ENCODE peak calls at places on chromosomes 7 and 10, in ten cellular contexts. X is HS-5; S is mucosa of descending colon; T is C1 segment of cervical spinal cord; H is HT-29; W is effector CD4-positive, alpha-beta T cell; F is stimulated activated CD4-positive, alpha-beta T cell treated with anti-CD3 and anti-CD28 coated beads, TNF-alpha, amount 100 ng/mL, for 4 hours; B is neural crest cell; C is NCI-H1092 treated with DMSO at 0.1 percent for 48 hours; L is NCI-H2029. V is an unnamed sample.

GRCh38 chr10:123655763-123656162 is 10.4 kb upstream of the GPR26 start:
- DNase-seq in S (no peak), X (no peak), W (no peak), B (no peak), T (no peak), H (no peak), C (no peak), L (no peak), F (no peak), V (no peak)

GRCh38 chr10:87776328-87776727 is 41.7 kb downstream of the ATAD1 start:
- DNase-seq in L (no peak), H (no peak), W (no peak), X (no peak), S (no peak), T (no peak), C (no peak), B (no peak), F (no peak), V (no peak)

GRCh38 chr7:15584575-15584974 is 22.8 kb upstream of the AGMO start:
- DNase-seq in F (no peak), B (no peak), W (no peak), T (no peak), X (no peak), C (no peak), S (no peak), H (no peak), L (no peak), V (no peak)

GRCh38 chr10:930415-931325 is 835 bp downstream of the LARP4B start:
- DNase-seq in B (peak), L (peak), C (no peak), W (peak), X (no peak), H (peak), F (no peak), T (no peak), S (peak), V (peak)

GRCh38 chr7:110557136-110557535 is 533.8 kb upstream of the LRRN3 start:
- DNase-seq in H (no peak), B (no peak), S (no peak), L (no peak), F (no peak), X (no peak), C (no peak), W (no peak), T (no peak), V (no peak)

GRCh38 chr10:94320285-94320914 is 42.3 kb downstream of the NOC3L start:
- DNase-seq in S (no peak), X (peak), C (peak), T (peak), B (peak), H (peak), L (peak), W (peak), F (peak), V (peak)

GRCh38 chr10:119375574-119376265 is 166.8 kb downstream of the RGS10 start:
- DNase-seq in T (no peak), C (no peak), S (peak), B (no peak), F (no peak), X (no peak), L (no peak), H (peak), W (no peak), V (peak)

GRCh38 chr7:112594397-112594796 is 113.6 kb downstream of the LSMEM1 start:
- DNase-seq in B (no peak), S (no peak), L (no peak), C (no peak), W (no peak), H (no peak), X (peak), T (no peak), F (no peak), V (no peak)

GRCh38 chr7:22271311-22271710 is 85.6 kb downstream of the RAPGEF5 start:
- DNase-seq in L (no peak), W (no peak), S (no peak), H (no peak), F (no peak), B (no peak), C (no peak), T (no peak), X (no peak), V (no peak)

GRCh38 chr7:22184549-22185199 is 172.3 kb downstream of the RAPGEF5 start:
- DNase-seq in L (no peak), B (no peak), C (no peak), S (no peak), F (no peak), T (no peak), X (no peak), H (no peak), W (no peak), V (no peak)

GRCh38 chr10:106795619-106796018 is 368.9 kb downstream of the SORCS1 start:
- DNase-seq in L (no peak), W (no peak), C (no peak), B (peak), F (no peak), H (peak), T (no peak), S (no peak), X (peak), V (peak)

GRCh38 chr7:151880688-151881087 is 3.8 kb upstream of the PRKAG2 start:
- DNase-seq in X (no peak), H (no peak), T (no peak), L (no peak), S (no peak), F (no peak), B (no peak), C (no peak), W (no peak), V (no peak)

GRCh38 chr7:107643407-107643806 is 17.2 kb upstream of the SLC26A4 start:
- DNase-seq in L (no peak), X (peak), S (no peak), C (no peak), B (no peak), F (no peak), H (no peak), W (no peak), T (no peak), V (no peak)

GRCh38 chr10:70348228-70348850 is 34.1 kb downstream of the LRRC20 start:
- DNase-seq in T (no peak), C (peak), X (no peak), H (peak), S (no peak), L (no peak), B (no peak), F (no peak), W (no peak), V (peak)

GRCh38 chr10:129272171-129272570 is 194.9 kb upstream of the MGMT start:
- DNase-seq in X (no peak), L (no peak), H (no peak), T (no peak), F (no peak), B (no peak), C (no peak), S (no peak), W (no peak), V (peak)

GRCh38 chr10:79360499-79361342 is 13.5 kb downstream of the PPIF start:
- DNase-seq in B (no peak), X (no peak), C (no peak), F (no peak), S (no peak), T (no peak), W (no peak), H (no peak), L (no peak), V (no peak)

GRCh38 chr10:43816351-43817321 is 168.0 kb upstream of the ZNF32 start:
- DNase-seq in B (no peak), T (no peak), F (peak), H (no peak), W (peak), X (peak), S (no peak), C (no peak), L (no peak), V (peak)

GRCh38 chr10:15433850-15434537 is 62.9 kb upstream of the FAM171A1 start:
- DNase-seq in S (no peak), F (peak), B (peak), H (peak), T (peak), C (peak), W (peak), X (no peak), L (peak), V (no peak)

GRCh38 chr10:124383496-124383895 is 35.2 kb downstream of the OAT start:
- DNase-seq in W (no peak), S (no peak), T (no peak), H (no peak), B (no peak), L (no peak), F (no peak), C (no peak), X (no peak), V (no peak)

GRCh38 chr7:143381427-143382125 is 431 bp downstream of the ZYX start:
- DNase-seq in L (peak), F (no peak), B (peak), T (peak), H (peak), C (no peak), S (peak), W (no peak), X (no peak), V (peak)

GRCh38 chr10:90407116-90407515 is 450.7 kb downstream of the HTR7 start:
- DNase-seq in H (peak), X (no peak), T (no peak), S (no peak), B (no peak), L (no peak), W (no peak), F (no peak), C (no peak), V (no peak)

GRCh38 chr7:157253850-157254249 is 83.0 kb upstream of the DNAJB6 start:
- DNase-seq in L (peak), F (no peak), X (no peak), B (no peak), T (peak), W (no peak), C (peak), H (peak), S (no peak), V (peak)

GRCh38 chr7:138435231-138435919 is 24.7 kb upstream of the TRIM24 start:
- DNase-seq in F (no peak), S (no peak), L (no peak), X (no peak), C (no peak), B (no peak), H (peak), T (no peak), W (no peak), V (no peak)

GRCh38 chr10:33227489-33227888 is 107.0 kb downstream of the NRP1 start:
- DNase-seq in T (no peak), W (no peak), B (no peak), L (no peak), H (no peak), C (no peak), S (no peak), F (no peak), X (no peak), V (no peak)

GRCh38 chr7:100865971-100866720 is 1.0 kb upstream of the TRIP6 start:
- DNase-seq in H (peak), X (no peak), B (no peak), L (peak), W (no peak), S (peak), F (no peak), T (peak), C (peak), V (peak)

GRCh38 chr10:112792487-112793196 is 157.4 kb upstream of the TCF7L2 start:
- DNase-seq in X (no peak), C (peak), W (no peak), S (no peak), T (no peak), B (no peak), F (no peak), L (no peak), H (peak), V (peak)

GRCh38 chr7:293681-294439 is 3.9 kb downstream of the FOXL3 start:
- DNase-seq in H (no peak), T (no peak), S (no peak), L (no peak), W (no peak), B (no peak), F (no peak), X (no peak), C (no peak), V (no peak)

GRCh38 chr10:11204355-11204879 is 186.7 kb downstream of the CELF2 start:
- DNase-seq in T (no peak), C (no peak), L (no peak), W (no peak), X (no peak), S (no peak), B (no peak), H (no peak), F (no peak), V (peak)